ENCODE peak calls at places on chromosomes 4 and X, in ten cellular contexts. V, F, O, I, Y, N, B, X, J and R are unnamed samples. For H3K36me3, the result is how much of the 10 kb centered on the place peaks cover.

GRCh38 chr4:930827-931193 is 1.3 kb downstream of the GAK start:
- DNase-seq in Y (no peak), I (no peak), O (peak), J (no peak), B (no peak), F (no peak), X (no peak), N (no peak), V (no peak), R (no peak)

GRCh38 chr4:147526272-147526654 is 45.4 kb downstream of the EDNRA start:
- DNase-seq in N (no peak), X (no peak), O (no peak), Y (peak), I (no peak), V (no peak), J (no peak), B (peak), F (peak), R (no peak)

GRCh38 chrX:130111935-130112221 is 1.6 kb upstream of the ELF4 start:
- DNase-seq in X (no peak), B (no peak), F (no peak), J (no peak), V (no peak), Y (no peak), N (no peak), O (no peak), I (no peak), R (no peak)

GRCh38 chr4:17552427-17552826 is 24.6 kb upstream of the LAP3 start:
- DNase-seq in B (no peak), N (no peak), F (no peak), O (no peak), Y (no peak), I (no peak), J (no peak), V (no peak), X (no peak), R (no peak)

GRCh38 chr4:18039113-18039512 is 17.6 kb upstream of the LCORL start:
- DNase-seq in B (no peak), V (no peak), N (no peak), J (no peak), Y (no peak), I (no peak), O (no peak), X (no peak), F (no peak), R (no peak)

GRCh38 chr4:75849459-75849858 is 52.8 kb downstream of the PPEF2 start:
- DNase-seq in X (no peak), Y (peak), B (no peak), J (no peak), N (no peak), F (no peak), I (no peak), O (no peak), V (no peak), R (no peak)

GRCh38 chr4:163554870-163555465 is 60.5 kb downstream of the TMA16 start:
- DNase-seq in O (no peak), V (no peak), Y (peak), B (no peak), I (no peak), F (peak), N (peak), X (no peak), J (no peak), R (no peak)

GRCh38 chr4:42638993-42639392 is 17.9 kb downstream of the ATP8A1 start:
- DNase-seq in V (no peak), F (peak), B (no peak), J (no peak), N (no peak), O (no peak), I (no peak), X (no peak), Y (no peak), R (no peak)

GRCh38 chr4:153486281-153487151 is 20.4 kb downstream of the TMEM131L start:
- DNase-seq in J (no peak), Y (peak), N (peak), F (no peak), O (no peak), X (no peak), B (peak), I (peak), V (no peak), R (no peak)

GRCh38 chr4:127698789-127699200 is 31.4 kb upstream of the SLC25A31 start:
- DNase-seq in N (peak), X (no peak), I (no peak), F (no peak), B (no peak), J (no peak), V (no peak), O (no peak), Y (no peak), R (no peak)

GRCh38 chr4:150126201-150126879 is 48.1 kb downstream of the DCLK2 start:
- DNase-seq in N (peak), B (peak), J (no peak), O (no peak), V (no peak), F (peak), X (no peak), Y (no peak), I (no peak), R (no peak)

GRCh38 chrX:148416931-148417330 is 83.5 kb upstream of the AFF2 start:
- DNase-seq in I (no peak), B (no peak), N (no peak), J (no peak), O (no peak), Y (no peak), X (no peak), V (no peak), F (no peak), R (no peak)

GRCh38 chrX:39063037-39063436 is 261.8 kb downstream of the MID1IP1 start:
- DNase-seq in J (no peak), I (no peak), Y (no peak), N (peak), F (no peak), B (no peak), X (no peak), O (no peak), V (no peak), R (no peak)

GRCh38 chr4:80070880-80071620 is 2.0 kb downstream of the ANTXR2 start:
- DNase-seq in J (no peak), O (no peak), F (no peak), B (no peak), N (peak), X (no peak), Y (no peak), I (no peak), V (no peak), R (no peak)

GRCh38 chr4:140163029-140163810 is 9.2 kb upstream of the MAML3 start:
- DNase-seq in O (no peak), V (no peak), Y (no peak), X (no peak), I (no peak), B (peak), J (no peak), F (no peak), N (peak), R (no peak)

GRCh38 chrX:150200361-150200760 is 162.8 kb upstream of the MAMLD1 start:
- DNase-seq in B (no peak), J (no peak), X (no peak), F (no peak), I (no peak), N (no peak), V (no peak), Y (no peak), O (no peak), R (no peak)

GRCh38 chr4:55175779-55176231 is 50.4 kb upstream of the KDR start:
- DNase-seq in X (no peak), J (no peak), N (peak), V (no peak), O (no peak), F (no peak), B (no peak), I (no peak), Y (peak), R (no peak)

GRCh38 chrX:40392599-40392998 is 188.2 kb upstream of the ATP6AP2 start:
- DNase-seq in Y (peak), I (no peak), J (no peak), V (no peak), B (no peak), X (no peak), O (no peak), F (no peak), N (no peak), R (no peak)

GRCh38 chrX:107448625-107449468 is 605 bp upstream of the FRMPD3 start:
- DNase-seq in Y (peak), X (no peak), F (peak), B (no peak), J (no peak), N (no peak), O (no peak), V (no peak), I (no peak), R (no peak)

GRCh38 chrX:138345801-138346200 is 365.7 kb downstream of the FGF13 start:
- DNase-seq in B (no peak), O (no peak), Y (no peak), J (no peak), I (no peak), N (no peak), X (no peak), F (no peak), V (no peak), R (no peak)

GRCh38 chr4:18390655-18391369 is 369.3 kb upstream of the LCORL start:
- DNase-seq in Y (peak), J (no peak), F (no peak), V (no peak), O (no peak), I (no peak), X (no peak), N (peak), B (no peak), R (no peak)

GRCh38 chr4:150119492-150119891 is 41.2 kb downstream of the DCLK2 start:
- DNase-seq in O (no peak), B (no peak), V (no peak), Y (peak), N (peak), X (no peak), J (no peak), F (no peak), I (no peak), R (no peak)

GRCh38 chr4:54908744-54909143 is 216.7 kb downstream of the KDR start:
- DNase-seq in N (no peak), X (no peak), F (no peak), B (no peak), V (no peak), O (no peak), I (no peak), J (peak), Y (no peak), R (no peak)

GRCh38 chr4:35164063-35164462 is 1080.3 kb downstream of the ARAP2 start:
- DNase-seq in V (no peak), Y (no peak), B (no peak), J (no peak), I (no peak), N (no peak), F (no peak), X (no peak), O (no peak), R (no peak)

GRCh38 chrX:64093761-64094160 is 111.7 kb downstream of the AMER1 start:
- DNase-seq in X (no peak), N (peak), V (no peak), Y (peak), B (no peak), F (peak), O (no peak), J (no peak), I (no peak), R (no peak)

GRCh38 chr4:98150092-98150761 is 7.0 kb upstream of the STPG2 start:
- DNase-seq in X (no peak), F (no peak), Y (no peak), V (no peak), N (peak), B (no peak), O (no peak), I (no peak), J (no peak), R (no peak)

GRCh38 chrX:132648870-132649269 is 160.0 kb upstream of the MBNL3 start:
- DNase-seq in V (no peak), O (no peak), B (no peak), I (no peak), X (no peak), N (peak), F (no peak), Y (no peak), J (no peak), R (no peak)

GRCh38 chrX:150693782-150694574 is 782 bp downstream of the MTMR1 start:
- DNase-seq in I (peak), N (peak), O (peak), B (peak), F (peak), X (no peak), V (peak), Y (peak), J (no peak), R (peak)

GRCh38 chrX:21840199-21840557 is 761 bp downstream of the MBTPS2 start:
- DNase-seq in O (no peak), I (no peak), J (no peak), V (no peak), Y (no peak), F (peak), X (no peak), B (no peak), N (no peak), R (no peak)

GRCh38 chr4:150039790-150040189 is 38.5 kb upstream of the DCLK2 start:
- DNase-seq in J (no peak), V (no peak), O (no peak), Y (peak), N (no peak), I (no peak), B (no peak), F (peak), X (no peak), R (no peak)

GRCh38 chrX:71671043-71671829 is 3.9 kb downstream of the LOC101059915 start:
- DNase-seq in O (no peak), X (no peak), B (no peak), Y (no peak), F (no peak), N (no peak), V (no peak), I (no peak), J (no peak), R (no peak)

GRCh38 chr4:15855804-15856475 is 77.8 kb downstream of the CD38 start:
- DNase-seq in I (no peak), Y (no peak), V (peak), F (no peak), O (no peak), N (no peak), B (peak), X (no peak), J (no peak), R (no peak)

GRCh38 chrX:140701480-140701879 is 8.1 kb upstream of the LINC00632 start:
- DNase-seq in V (no peak), I (no peak), X (no peak), O (no peak), J (no peak), N (peak), Y (peak), F (no peak), B (no peak), R (no peak)

GRCh38 chr4:160026720-160027119 is 923.8 kb downstream of the RAPGEF2 start:
- DNase-seq in N (no peak), X (no peak), J (no peak), O (no peak), B (no peak), F (no peak), V (no peak), I (peak), Y (peak), R (no peak)

GRCh38 chrX:15947648-15948317 is 93.2 kb upstream of the AP1S2 start:
- DNase-seq in O (no peak), I (no peak), X (no peak), J (no peak), B (no peak), F (no peak), V (no peak), N (peak), Y (peak), R (no peak)

GRCh38 chr4:156923525-156923924 is 48.1 kb downstream of the PDGFC start:
- DNase-seq in V (no peak), N (no peak), Y (no peak), X (no peak), J (no peak), O (no peak), F (no peak), I (no peak), B (no peak), R (no peak)

DNA sequence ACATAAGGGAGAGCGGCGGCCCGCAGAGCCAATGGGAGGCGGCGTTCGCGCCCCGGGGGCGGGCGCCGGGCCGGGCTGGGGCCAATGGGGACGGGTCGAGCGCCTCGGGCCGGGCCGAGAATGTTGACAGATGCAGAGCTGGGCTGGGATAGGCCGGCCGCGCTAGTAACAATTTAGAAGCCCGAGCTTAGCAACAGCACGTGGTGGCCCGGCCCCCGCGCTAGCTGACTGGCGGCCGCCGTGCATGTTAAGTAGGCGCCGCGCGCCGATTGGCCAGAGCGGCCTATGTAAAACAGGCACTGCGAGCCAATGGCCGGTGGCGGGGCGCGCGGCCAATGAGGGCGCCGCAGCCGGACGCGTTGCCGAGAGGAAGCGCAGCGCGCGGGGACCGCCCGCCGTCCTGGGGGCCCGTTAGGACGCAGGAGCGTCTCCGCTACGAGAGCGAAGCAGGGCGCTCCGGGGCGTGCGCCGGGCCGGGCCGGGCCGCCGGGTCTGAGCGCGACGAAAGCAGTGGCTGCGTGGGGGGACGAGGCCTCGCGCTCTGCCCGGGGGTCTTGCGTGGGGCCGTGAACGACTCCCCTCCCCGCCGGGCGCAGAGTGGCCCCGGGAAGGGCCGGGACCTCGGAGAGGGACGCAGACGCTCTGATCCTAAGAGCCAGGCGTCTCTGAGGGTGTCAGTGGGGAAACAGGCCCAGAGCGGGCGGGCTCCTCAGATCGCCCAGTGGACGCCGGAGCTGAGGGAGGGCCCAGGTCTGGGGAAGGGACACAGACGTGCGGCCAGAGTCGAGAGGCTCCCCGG is 435 bp upstream of the MXD4 start:
- DNase-seq in V (peak), J (peak), N (peak), Y (peak), F (peak), B (peak), X (peak), I (peak), O (peak), R (peak)
- TF ChIP-seq CTCF in V (no peak), J (no peak), N (no peak), Y (no peak), F (no peak), B (no peak), X (no peak), I (no peak), O (no peak), R (no peak)

DNA sequence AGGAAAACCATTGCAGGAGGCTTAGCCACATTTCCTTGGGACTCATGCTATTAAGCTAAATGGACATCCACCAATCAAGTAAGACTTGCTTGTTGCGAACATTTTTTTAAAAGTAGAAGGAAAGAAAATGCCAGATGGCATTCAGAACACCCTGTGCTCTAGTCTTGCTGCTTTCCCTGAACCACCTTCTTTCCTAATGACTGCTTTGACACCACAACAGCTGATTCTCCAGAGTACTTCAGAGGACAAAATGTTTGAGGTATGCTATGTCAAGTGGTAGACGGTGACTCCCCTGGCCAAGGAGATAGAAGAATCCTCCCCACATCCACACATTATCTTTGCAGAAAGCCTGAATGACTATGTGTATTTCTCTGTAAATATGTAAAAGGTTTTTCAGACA is 65.4 kb downstream of the ANK2 start:
- DNase-seq in B (no peak), N (no peak), X (no peak), F (no peak), Y (no peak), O (no peak), V (no peak), J (no peak), I (no peak), R (no peak)
- H3K36me3 ChIP-seq in B (under half), N (under half), X (under half), F (under half), Y (under half), O (under half), V (under half), J (under half), I (under half), R (under half)

GRCh38 chr4:183989471-183989870 is 84.4 kb downstream of the STOX2 start:
- DNase-seq in Y (no peak), X (no peak), J (no peak), F (no peak), N (peak), V (no peak), B (no peak), I (no peak), O (no peak), R (no peak)

GRCh38 chr4:183987529-183987946 is 82.4 kb downstream of the STOX2 start:
- DNase-seq in O (no peak), I (peak), F (no peak), J (no peak), N (peak), Y (peak), X (peak), B (peak), V (peak), R (peak)

GRCh38 chr4:183989931-183990330 is 84.8 kb downstream of the STOX2 start:
- DNase-seq in O (no peak), F (no peak), B (no peak), I (no peak), X (no peak), V (no peak), N (no peak), Y (no peak), J (no peak), R (no peak)

GRCh38 chr4:183987987-183988392 is 82.9 kb downstream of the STOX2 start:
- DNase-seq in B (peak), F (no peak), N (peak), O (no peak), Y (peak), X (peak), J (no peak), I (no peak), V (peak), R (peak)

GRCh38 chr4:183988874-183989273 is 83.8 kb downstream of the STOX2 start:
- DNase-seq in I (no peak), F (no peak), O (no peak), N (no peak), B (no peak), J (no peak), X (no peak), V (no peak), Y (no peak), R (no peak)
- TF ChIP-seq CTCF in I (no peak), F (no peak), O (no peak), N (no peak), B (no peak), J (no peak), X (no peak), V (no peak), Y (no peak), R (no peak)

DNA sequence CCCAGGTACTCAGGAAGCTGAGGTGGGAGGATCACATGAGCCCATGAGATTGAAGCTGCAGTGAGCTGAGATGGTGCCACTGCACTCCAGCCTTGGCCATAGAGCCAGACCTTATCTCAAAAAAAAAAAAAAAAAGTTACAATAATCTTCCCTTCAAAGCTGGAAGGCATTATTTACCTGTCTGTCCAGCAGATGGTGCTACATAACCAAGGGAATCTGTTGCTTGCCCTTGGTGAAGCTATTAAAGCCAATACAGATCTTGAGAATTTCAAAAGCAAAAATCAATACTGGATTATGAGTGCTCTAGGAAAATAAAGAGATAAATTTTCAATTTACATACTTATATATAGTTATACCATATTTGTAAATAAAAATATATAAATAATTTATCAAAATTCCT is 25.9 kb downstream of the PKD2 start:
- DNase-seq in F (peak), V (no peak), I (no peak), X (no peak), J (no peak), Y (peak), B (peak), O (no peak), N (peak), R (no peak)
- H3K36me3 ChIP-seq in F (under half), V (under half), I (under half), X (under half), J (under half), Y (under half), B (under half), O (under half), N (under half), R (under half)